ENCODE peak calls at places on chromosomes 7 and 10, in six cellular contexts. C is activated CD4-positive, alpha-beta T cell treated with anti-CD3 and anti-CD28 coated beads, Interleukin-2, amount 50 U/mL, for 1 hour; W is renal cortical epithelial cell; R is stimulated activated naive CD4-positive, alpha-beta T cell; G is NCI-H1105 treated with DMSO at 0.1 percent for 48 hours; E is CD4-positive, alpha-beta T cell. X is an unnamed sample.

GRCh38 chr10:117544729-117545140 is 2.2 kb downstream of the EMX2 start:
- DNase-seq in C (no peak), W (no peak), E (no peak), R (no peak), G (no peak), X (no peak)

GRCh38 chr10:12419279-12419847 is 70.0 kb downstream of the CAMK1D start:
- DNase-seq in G (no peak), W (peak), C (peak), R (no peak), E (peak), X (peak)

GRCh38 chr7:101507791-101508252 is 121.3 kb downstream of the MYL10 start:
- DNase-seq in E (no peak), G (peak), R (peak), C (peak), W (peak), X (peak)

GRCh38 chr7:39888171-39888853 is 61.7 kb upstream of the CDK13 start:
- DNase-seq in G (no peak), R (no peak), W (no peak), C (no peak), E (no peak), X (no peak)

GRCh38 chr7:31858051-31858450 is 171.0 kb downstream of the PPP1R17 start:
- DNase-seq in R (no peak), C (no peak), W (no peak), G (no peak), E (no peak), X (no peak)

GRCh38 chr7:100649826-100650565 is 6.3 kb downstream of the ACTL6B start:
- DNase-seq in G (no peak), E (no peak), R (no peak), C (no peak), W (no peak), X (no peak)

GRCh38 chr7:12064716-12065115 is 146.4 kb upstream of the TMEM106B start:
- DNase-seq in G (no peak), W (peak), R (no peak), C (no peak), E (no peak), X (no peak)

GRCh38 chr10:85791846-85792532 is 574.6 kb downstream of the GRID1 start:
- DNase-seq in R (no peak), E (no peak), G (no peak), C (no peak), W (no peak), X (no peak)

GRCh38 chr7:7131273-7131672 is 51.1 kb upstream of the C1GALT1 start:
- DNase-seq in W (no peak), G (no peak), R (no peak), C (no peak), E (no peak), X (no peak)

GRCh38 chr7:113199841-113200240 is 81.5 kb upstream of the SMIM30 start:
- DNase-seq in G (no peak), C (no peak), E (no peak), W (peak), R (no peak), X (no peak)

GRCh38 chr10:22657566-22658190 is 56.7 kb downstream of the PIP4K2A start:
- DNase-seq in R (no peak), W (no peak), C (no peak), E (no peak), G (no peak), X (no peak)

GRCh38 chr10:68082815-68083395 is 7.8 kb upstream of the HERC4 start:
- DNase-seq in W (peak), C (no peak), G (no peak), R (no peak), E (no peak), X (peak)

GRCh38 chr10:27490807-27491206 is 13.3 kb upstream of the RAB18 start:
- DNase-seq in W (no peak), R (no peak), C (no peak), E (no peak), G (no peak), X (no peak)

GRCh38 chr7:27899601-27900000 is 159.6 kb downstream of the TAX1BP1 start:
- DNase-seq in C (no peak), E (no peak), W (no peak), G (no peak), R (no peak), X (no peak)

GRCh38 chr7:134512271-134512670 is 15.1 kb upstream of the AKR1B10 start:
- DNase-seq in W (no peak), E (no peak), G (no peak), R (no peak), C (no peak), X (no peak)